ENCODE peak calls at places on chromosomes 12 and 14, in six cellular contexts. M is suprapubic skin; L is thoracic aorta; Q is spleen; Z is CD8-positive, alpha-beta T cell; E is IMR-90. U is an unnamed sample. For H3K27me3, the result is how much of the 10 kb centered on the place peaks cover.

GRCh38 chr14:54659365-54659764 is 92.4 kb downstream of the SAMD4A start:
- DNase-seq in M (no peak), L (no peak), Q (no peak), Z (no peak), E (no peak), U (no peak)

GRCh38 chr14:54564071-54564798 is 2.7 kb upstream of the SAMD4A start:
- DNase-seq in M (no peak), L (no peak), Q (no peak), Z (no peak), E (peak), U (no peak)

GRCh38 chr14:94180655-94181271 is 6.6 kb downstream of the PPP4R4 start:
- DNase-seq in M (no peak), L (no peak), Q (no peak), Z (no peak), E (peak), U (peak)

GRCh38 chr12:40946612-40947194 is 241.4 kb upstream of the PDZRN4 start:
- DNase-seq in M (no peak), L (no peak), Q (no peak), Z (no peak), E (peak), U (no peak)

GRCh38 chr12:88923631-88924030 is 343.4 kb upstream of the KITLG start:
- DNase-seq in M (no peak), L (no peak), Q (no peak), Z (no peak), E (no peak), U (no peak)

GRCh38 chr12:97177482-97177881 is 270.4 kb downstream of the NEDD1 start:
- DNase-seq in M (no peak), L (no peak), Q (no peak), Z (no peak), E (no peak), U (no peak)

GRCh38 chr14:87491816-87492215 is 501.2 kb downstream of the GALC start:
- DNase-seq in M (no peak), L (no peak), Q (no peak), Z (no peak), E (no peak), U (no peak)

GRCh38 chr14:23624830-23625404 is 11.2 kb upstream of the DHRS2 start:
- DNase-seq in M (no peak), L (no peak), Q (no peak), Z (no peak), E (no peak), U (no peak)

GRCh38 chr14:59354666-59355065 is 110.5 kb downstream of the GPR135 start:
- DNase-seq in M (no peak), L (no peak), Q (no peak), Z (no peak), E (peak), U (no peak)

DNA sequence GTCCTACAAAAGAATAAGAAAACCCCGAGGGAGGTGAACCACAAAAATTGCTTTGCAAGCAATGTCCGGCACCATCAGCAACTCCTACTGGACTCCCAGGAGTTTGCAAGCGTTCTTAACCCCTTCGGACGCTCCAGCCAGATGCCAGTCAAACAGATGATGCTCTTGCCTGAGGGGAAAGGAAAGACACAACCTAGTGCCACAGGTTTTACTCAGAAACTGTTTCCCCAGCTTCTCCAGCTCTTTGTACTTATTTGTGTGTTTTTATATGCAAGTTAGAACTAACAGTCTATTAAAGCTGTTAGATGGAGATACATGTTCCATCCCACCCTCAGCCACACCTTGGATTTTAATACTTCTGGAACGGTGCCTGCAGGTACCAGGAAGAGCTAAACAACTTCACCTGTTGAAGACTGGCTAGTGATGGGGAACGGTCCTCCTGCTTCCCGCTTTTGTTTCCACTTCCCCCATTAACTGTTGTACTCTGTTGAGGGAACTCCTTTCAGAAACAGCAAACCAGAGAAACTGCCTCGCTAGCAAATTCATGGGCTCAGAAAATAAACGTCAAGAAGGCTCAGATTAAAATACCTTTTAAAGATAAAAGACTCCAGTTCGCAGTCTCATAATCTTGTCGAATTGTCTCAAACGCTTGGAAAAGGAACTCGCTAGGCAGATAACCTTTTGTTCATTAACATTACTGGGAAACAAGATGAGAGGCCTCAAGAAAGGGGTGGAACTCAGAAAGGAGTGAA is 1.1 kb upstream of the FERMT2 start:
- DNase-seq in M (no peak), L (no peak), Q (no peak), Z (no peak), E (peak), U (peak)
- TF ChIP-seq CTCF in M (no peak), L (no peak), Q (peak), Z (no peak), E (peak), U (peak)

GRCh38 chr14:79825046-79825521 is 386.2 kb downstream of the DIO2 start:
- DNase-seq in M (no peak), L (no peak), Q (no peak), Z (no peak), E (peak), U (no peak)

GRCh38 chr14:79822034-79822433 is 389.3 kb downstream of the DIO2 start:
- DNase-seq in M (no peak), L (no peak), Q (no peak), Z (no peak), E (no peak), U (no peak)

GRCh38 chr14:79820866-79821535 is 390.3 kb downstream of the DIO2 start:
- DNase-seq in M (no peak), L (no peak), Q (no peak), Z (no peak), E (no peak), U (no peak)
- H3K27ac ChIP-seq in M (no peak), L (no peak), Q (no peak), Z (no peak), E (no peak), U (no peak)

DNA sequence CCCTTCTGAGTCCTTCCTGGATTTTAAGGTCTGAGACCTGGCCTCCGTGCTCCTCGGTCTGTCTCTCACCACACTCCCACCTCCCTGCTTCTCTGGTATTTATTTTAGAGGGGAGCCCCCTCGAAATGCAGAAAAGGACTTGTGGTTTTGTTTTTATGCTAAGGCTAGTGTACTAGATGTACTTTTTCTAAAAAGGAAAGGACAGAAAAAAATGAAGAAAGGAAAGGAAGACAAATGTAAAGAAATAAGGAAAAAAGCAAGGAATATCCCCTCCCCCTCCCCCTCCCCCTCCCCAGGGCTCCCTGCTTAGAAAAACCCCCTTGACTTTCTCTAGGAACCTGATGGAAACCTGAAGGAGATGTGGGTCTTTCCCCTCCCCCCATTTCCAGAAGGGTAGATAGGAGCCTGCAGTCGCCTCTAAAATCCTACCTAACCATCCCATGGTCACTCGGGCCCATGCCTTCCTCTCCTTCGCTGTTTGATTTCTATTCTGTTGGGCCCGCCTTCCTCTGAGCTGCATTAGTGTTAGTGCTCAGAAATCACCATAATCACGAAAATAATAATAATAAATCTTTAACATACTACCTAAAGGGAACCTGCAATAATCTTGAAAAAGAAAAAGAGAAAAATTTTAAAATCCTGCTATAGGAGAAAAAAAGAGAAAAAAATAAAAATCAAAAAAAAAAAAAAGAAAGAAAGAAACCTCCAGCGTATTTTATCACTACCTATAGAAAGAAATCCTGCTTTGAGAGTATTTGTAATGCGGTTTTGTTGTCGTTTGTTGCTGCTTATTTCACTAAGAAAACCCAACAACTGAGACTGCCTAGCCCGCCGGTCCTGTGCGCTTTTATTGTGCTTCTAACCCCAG is 3.1 kb downstream of the HOXC8 start:
- DNase-seq in M (no peak), L (no peak), Q (no peak), Z (no peak), E (no peak), U (no peak)
- H3K27me3 ChIP-seq in M (under half), L (under half), Q (half or more), Z (half or more), E (half or more), U (half or more)

GRCh38 chr14:105207460-105207901 is 26.4 kb upstream of the NUDT14 start:
- DNase-seq in M (no peak), L (no peak), Q (no peak), Z (no peak), E (no peak), U (no peak)
- TF ChIP-seq CTCF in M (no peak), L (no peak), Q (no peak), Z (no peak), E (no peak), U (no peak)

DNA sequence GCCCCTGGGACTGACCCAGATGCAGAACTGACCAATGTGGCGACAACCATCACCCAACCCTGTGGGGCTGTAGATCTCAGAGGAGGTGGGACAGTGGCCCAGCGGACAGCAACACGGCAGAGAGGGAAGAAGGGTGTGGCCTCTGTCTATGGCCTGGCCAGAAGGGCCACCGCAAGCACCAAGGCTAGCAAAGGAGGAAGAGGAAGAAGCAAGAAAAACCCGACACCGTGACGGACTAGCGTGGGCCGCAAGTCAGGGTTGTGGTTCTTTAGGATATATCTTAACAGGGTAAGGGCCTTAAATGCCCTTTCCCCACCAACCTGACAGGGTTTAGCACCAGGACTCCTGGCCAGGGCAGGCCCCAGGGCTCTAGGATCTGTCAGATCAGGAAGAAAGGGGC is 71.1 kb downstream of the ITPK1 start:
- DNase-seq in M (no peak), L (no peak), Q (peak), Z (no peak), E (no peak), U (no peak)
- H3K27ac ChIP-seq in M (no peak), L (peak), Q (peak), Z (no peak), E (no peak), U (no peak)

GRCh38 chr14:106605548-106606448 is 1079.4 kb downstream of the TMEM121 start:
- DNase-seq in M (no peak), L (no peak), Q (peak), Z (peak), E (no peak), U (no peak)
- H3K27me3 ChIP-seq in M (under half), L (under half), Q (half or more), Z (under half), E (under half), U (under half)

GRCh38 chr14:97900187-97900586 is 1103.0 kb downstream of the VRK1 start:
- DNase-seq in M (no peak), L (no peak), Q (no peak), Z (no peak), E (no peak), U (no peak)

DNA sequence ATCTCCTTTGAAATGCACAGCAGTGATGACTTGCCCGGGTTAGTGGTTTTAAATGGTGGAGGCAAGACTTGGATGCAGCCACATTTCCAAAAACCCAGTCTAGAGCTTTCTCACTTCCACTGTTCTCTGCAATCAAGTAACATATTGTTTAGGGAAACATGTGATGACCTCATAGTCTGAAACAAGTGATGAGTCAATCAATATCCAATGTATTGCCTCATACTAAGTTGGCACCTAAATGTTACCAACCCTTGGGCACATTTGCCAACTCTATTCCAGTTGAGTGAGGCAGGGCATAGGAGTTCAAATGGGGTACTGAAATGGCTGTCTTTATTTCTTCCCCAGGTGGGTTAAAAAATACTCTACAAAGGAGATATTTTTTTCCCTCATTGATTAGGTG is 1105.4 kb downstream of the VRK1 start:
- DNase-seq in M (no peak), L (no peak), Q (no peak), Z (no peak), E (no peak), U (no peak)
- TF ChIP-seq CTCF in M (no peak), L (no peak), Q (no peak), Z (no peak), E (no peak), U (no peak)

DNA sequence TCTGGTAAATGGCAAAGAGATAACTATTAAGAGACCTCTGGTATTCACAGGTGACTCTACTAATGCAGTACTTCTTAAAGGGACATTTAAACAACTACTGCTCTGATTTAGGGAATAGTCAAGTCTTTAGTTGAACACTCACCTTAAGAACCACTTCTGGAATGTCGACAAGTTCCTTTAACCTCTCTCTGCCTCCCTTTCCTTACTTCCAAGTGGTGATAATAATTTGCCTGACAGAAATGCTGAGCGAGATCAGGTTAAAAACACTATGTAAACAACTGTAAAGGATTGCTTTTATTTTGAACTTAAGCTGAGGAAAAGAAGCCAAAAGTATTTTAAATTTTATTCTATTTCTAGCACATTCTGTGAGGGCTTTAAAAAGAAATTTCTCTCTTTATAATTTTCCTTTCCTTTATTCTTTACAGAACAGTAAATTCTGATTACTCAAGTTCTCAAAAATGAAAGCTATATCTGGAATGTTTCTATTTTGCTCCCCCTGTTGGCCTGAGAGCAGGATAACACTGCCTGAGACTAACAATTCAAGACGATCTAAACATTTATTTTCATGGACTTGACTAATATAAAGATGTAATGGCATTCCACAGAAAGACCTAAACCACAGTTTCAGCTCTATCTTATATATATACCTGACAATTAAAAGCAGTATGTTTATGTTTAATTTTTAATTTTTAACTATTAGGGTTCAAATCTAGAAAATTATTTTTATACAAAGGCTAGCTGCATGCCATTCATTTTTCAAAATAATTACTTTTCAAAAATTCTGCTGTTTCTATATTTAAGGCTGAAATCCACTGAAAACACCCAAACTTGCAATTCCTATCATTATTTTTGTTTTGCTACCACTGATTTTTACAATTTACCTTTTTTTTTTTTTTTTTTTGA is 29.2 kb downstream of the ZCCHC8 start:
- DNase-seq in M (no peak), L (no peak), Q (no peak), Z (no peak), E (peak), U (no peak)
- H3K27ac ChIP-seq in M (peak), L (peak), Q (peak), Z (no peak), E (peak), U (peak)

DNA sequence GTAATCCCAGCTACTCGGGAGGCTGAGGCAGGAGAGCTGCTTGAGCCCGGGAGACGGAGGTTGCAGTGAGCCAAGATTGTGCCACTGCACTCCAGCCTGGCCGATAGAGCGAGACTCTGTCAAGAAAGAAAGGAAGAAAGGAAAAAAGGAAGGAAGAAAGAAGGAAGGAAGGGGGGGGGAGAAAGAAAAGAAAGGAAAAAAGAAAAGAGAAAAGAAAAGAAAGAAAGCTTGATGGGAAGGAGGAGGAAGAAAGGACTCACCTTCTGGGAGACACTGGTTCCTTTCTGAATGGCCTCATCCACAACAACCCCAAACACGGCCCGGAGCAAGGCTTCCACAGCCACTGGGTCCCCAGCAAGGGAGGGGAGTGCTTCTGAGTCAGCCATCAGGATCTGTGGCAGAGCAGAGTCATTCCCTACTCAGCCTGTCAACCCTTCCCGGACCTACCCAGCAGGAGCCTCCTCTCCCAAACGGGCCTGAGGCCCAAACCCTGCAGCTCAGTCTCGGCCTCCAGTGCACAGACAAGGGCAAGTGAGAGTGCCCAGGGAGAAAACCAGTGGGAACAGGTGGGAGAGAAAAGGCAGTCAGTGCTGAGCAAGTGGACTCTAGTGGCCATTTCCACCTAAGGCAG is 7.3 kb upstream of the ZNF740 start:
- DNase-seq in M (no peak), L (no peak), Q (no peak), Z (no peak), E (peak), U (no peak)
- H3K27me3 ChIP-seq in M (under half), L (under half), Q (under half), Z (under half), E (under half), U (under half)

DNA sequence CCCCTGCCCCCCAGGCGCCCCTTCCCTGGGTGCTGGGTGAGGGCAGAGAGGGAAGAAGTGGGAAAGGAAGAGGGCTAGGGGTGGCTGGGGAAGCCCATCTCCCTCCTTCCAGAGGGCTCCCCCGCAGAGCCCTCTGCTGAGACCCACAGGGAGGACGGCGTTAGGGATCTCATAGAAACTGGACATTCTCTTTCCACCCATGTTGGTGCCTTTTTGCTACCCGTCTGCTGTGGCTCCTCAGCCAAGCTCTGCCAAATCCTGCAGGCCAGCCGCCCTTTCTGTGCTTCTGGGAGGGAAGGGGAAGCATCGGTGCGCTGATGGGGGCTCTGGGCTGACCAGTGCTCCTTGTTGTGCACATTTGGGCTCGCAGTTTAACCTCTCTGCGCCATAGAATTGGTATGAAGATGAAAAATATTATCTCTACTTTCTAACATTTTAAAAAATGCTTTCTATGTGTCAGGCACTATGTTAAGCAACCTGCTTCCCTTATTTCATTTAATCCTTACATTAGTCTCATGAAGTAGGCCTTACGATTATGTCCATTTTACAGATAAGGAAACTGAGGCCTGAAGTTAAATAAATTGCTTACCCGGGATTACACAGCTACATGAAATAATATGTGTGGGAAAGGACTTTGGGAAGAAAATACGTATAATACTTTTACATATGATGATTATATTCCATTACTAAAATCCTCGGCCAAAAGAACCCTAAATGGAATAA is 981 bp downstream of the SLC48A1 start:
- DNase-seq in M (no peak), L (no peak), Q (peak), Z (no peak), E (no peak), U (no peak)
- TF ChIP-seq CTCF in M (no peak), L (no peak), Q (no peak), Z (no peak), E (no peak), U (no peak)

U was measured in brain microvascular endothelial cell.